ENCODE peak calls at places on chromosome 6, in four cellular contexts. O is K562, V is GM12878, I is HCT116. Z is an unnamed sample.

GRCh38 chr6:81265106-81265505 is 487.4 kb downstream of the TENT5A start:
- DNase-seq in I (no peak), O (no peak), V (no peak), Z (no peak)

GRCh38 chr6:15901141-15902115 is 227.5 kb upstream of the MYLIP start:
- DNase-seq in I (no peak), O (peak), V (peak), Z (no peak)

GRCh38 chr6:133637874-133638273 is 251.0 kb upstream of the TCF21 start:
- DNase-seq in O (no peak), V (no peak), I (no peak), Z (no peak)

GRCh38 chr6:38353310-38354032 is 286.3 kb downstream of the BTBD9 start:
- DNase-seq in V (no peak), I (no peak), O (no peak), Z (no peak)

GRCh38 chr6:52063584-52064400 is 23.6 kb downstream of the PKHD1 start:
- DNase-seq in I (peak), O (peak), V (peak), Z (no peak)

GRCh38 chr6:21309791-21310190 is 283.8 kb upstream of the SOX4 start:
- DNase-seq in O (no peak), V (no peak), I (no peak), Z (no peak)

GRCh38 chr6:127119361-127120108 is 1.1 kb downstream of the RSPO3 start:
- DNase-seq in V (no peak), I (no peak), O (no peak), Z (peak)

GRCh38 chr6:113647158-113647889 is 209.8 kb upstream of the MARCKS start:
- DNase-seq in I (no peak), O (no peak), V (no peak), Z (no peak)

GRCh38 chr6:134802426-134803058 is 147.4 kb downstream of the ALDH8A1 start:
- DNase-seq in V (no peak), I (no peak), O (no peak), Z (no peak)

GRCh38 chr6:149268768-149269167 is 48.7 kb upstream of the TAB2 start:
- DNase-seq in V (no peak), I (no peak), O (no peak), Z (no peak)

GRCh38 chr6:47681201-47681990 is 17.0 kb upstream of the ADGRF4 start:
- DNase-seq in V (no peak), O (no peak), I (no peak), Z (no peak)

GRCh38 chr6:156659317-156660198 is 117.6 kb upstream of the ARID1B start:
- DNase-seq in V (no peak), O (no peak), I (no peak), Z (no peak)

GRCh38 chr6:30560930-30561329 is 3.8 kb downstream of the PRR3 start:
- DNase-seq in V (no peak), I (no peak), O (no peak), Z (no peak)

GRCh38 chr6:146917979-146918378 is 286.2 kb upstream of the STXBP5 start:
- DNase-seq in I (no peak), V (no peak), O (peak), Z (no peak)

GRCh38 chr6:27864906-27865883 is 47.0 kb downstream of the OR2B2 start:
- DNase-seq in I (no peak), V (peak), O (peak), Z (peak)

GRCh38 chr6:164097557-164098398 is 683.3 kb downstream of the QKI start:
- DNase-seq in I (no peak), V (no peak), O (no peak), Z (no peak)

GRCh38 chr6:113774122-113774835 is 82.9 kb upstream of the MARCKS start:
- DNase-seq in V (no peak), I (peak), O (no peak), Z (no peak)

GRCh38 chr6:14903176-14904088 is 342.4 kb upstream of the JARID2 start:
- DNase-seq in O (no peak), V (no peak), I (no peak), Z (no peak)

GRCh38 chr6:101640131-101640530 is 246.6 kb downstream of the GRIK2 start:
- DNase-seq in O (no peak), V (no peak), I (no peak), Z (no peak)

GRCh38 chr6:132490024-132490423 is 22.9 kb downstream of the STX7 start:
- DNase-seq in O (no peak), I (no peak), V (no peak), Z (no peak)

GRCh38 chr6:15691250-15691869 is 28.5 kb upstream of the DTNBP1 start:
- DNase-seq in I (peak), V (peak), O (peak), Z (peak)

GRCh38 chr6:23980965-23981364 is 145.1 kb upstream of the NRSN1 start:
- DNase-seq in O (no peak), V (no peak), I (no peak), Z (no peak)

GRCh38 chr6:104789770-104790190 is 69.9 kb downstream of the HACE1 start:
- DNase-seq in O (peak), I (peak), V (no peak), Z (no peak)

GRCh38 chr6:116779569-116780164 is 14.1 kb upstream of the FAM162B start:
- DNase-seq in O (peak), I (peak), V (no peak), Z (peak)

GRCh38 chr6:9647599-9647998 is 767.3 kb downstream of the TFAP2A start:
- DNase-seq in V (no peak), I (no peak), O (no peak), Z (no peak)

GRCh38 chr6:170253910-170254269 is 37.0 kb downstream of the DLL1 start:
- DNase-seq in O (no peak), V (no peak), I (no peak), Z (no peak)

GRCh38 chr6:3755637-3756515 is 4.4 kb upstream of the PXDC1 start:
- DNase-seq in O (no peak), I (no peak), V (no peak), Z (no peak)

GRCh38 chr6:5718231-5718947 is 288.3 kb downstream of the NRN1 start:
- DNase-seq in O (no peak), I (no peak), V (no peak), Z (no peak)

GRCh38 chr6:16625319-16626240 is 135.7 kb downstream of the ATXN1 start:
- DNase-seq in I (no peak), O (no peak), V (no peak), Z (no peak)

GRCh38 chr6:125300992-125301434 is 754 bp downstream of the HDDC2 start:
- DNase-seq in O (no peak), I (no peak), V (no peak), Z (no peak)

GRCh38 chr6:32439708-32440214 is at the start of gene HLA-DRA:
- DNase-seq in V (peak), O (peak), I (peak), Z (peak)

GRCh38 chr6:99353126-99353525 is 3.7 kb upstream of the FAXC start:
- DNase-seq in V (no peak), I (no peak), O (no peak), Z (no peak)

GRCh38 chr6:47729457-47729856 is 31.1 kb downstream of the ADGRF4 start:
- DNase-seq in I (no peak), V (no peak), O (no peak), Z (no peak)

GRCh38 chr6:16222826-16223225 is 15.6 kb upstream of the GMPR start:
- DNase-seq in V (no peak), I (no peak), O (no peak), Z (no peak)

GRCh38 chr6:4543596-4543995 is 232.6 kb upstream of the CDYL start:
- DNase-seq in O (no peak), V (no peak), I (no peak), Z (no peak)

GRCh38 chr6:123681957-123682462 is 45.3 kb upstream of the TRDN start:
- DNase-seq in I (no peak), V (no peak), O (no peak), Z (no peak)

GRCh38 chr6:31723980-31724691 is 963 bp downstream of the MPIG6B start:
- DNase-seq in O (no peak), I (no peak), V (no peak), Z (no peak)

GRCh38 chr6:163872335-163872734 is 457.8 kb downstream of the QKI start:
- DNase-seq in I (no peak), V (no peak), O (no peak), Z (no peak)

GRCh38 chr6:107075951-107076381 is 39.3 kb downstream of the BEND3 start:
- DNase-seq in V (no peak), I (no peak), O (no peak), Z (no peak)
- TF ChIP-seq MAX in V (no peak), I (no peak), O (no peak), Z (no peak)

DNA sequence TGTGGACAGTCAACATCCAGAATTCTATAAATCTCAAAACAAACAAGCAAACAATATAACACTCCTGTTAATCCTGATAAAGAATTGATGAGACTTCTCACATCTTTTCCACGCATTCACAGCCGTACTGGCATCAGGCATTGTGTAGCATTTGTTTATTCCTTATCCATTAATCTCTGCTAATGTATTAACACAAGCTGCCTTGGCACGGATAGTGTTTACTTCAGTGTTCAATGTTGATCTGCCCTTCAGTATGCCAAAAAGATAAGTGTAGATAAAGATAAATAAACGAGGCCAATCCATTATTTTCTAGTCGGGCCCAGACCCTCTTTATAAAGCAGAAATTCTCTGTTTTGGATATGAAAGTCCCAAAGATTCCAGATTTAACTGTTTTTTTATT is 16.1 kb downstream of the UFL1 start:
- DNase-seq in V (no peak), I (no peak), O (no peak), Z (no peak)
- TF ChIP-seq EGR1 in V (no peak), I (no peak), O (no peak), Z (no peak)

DNA sequence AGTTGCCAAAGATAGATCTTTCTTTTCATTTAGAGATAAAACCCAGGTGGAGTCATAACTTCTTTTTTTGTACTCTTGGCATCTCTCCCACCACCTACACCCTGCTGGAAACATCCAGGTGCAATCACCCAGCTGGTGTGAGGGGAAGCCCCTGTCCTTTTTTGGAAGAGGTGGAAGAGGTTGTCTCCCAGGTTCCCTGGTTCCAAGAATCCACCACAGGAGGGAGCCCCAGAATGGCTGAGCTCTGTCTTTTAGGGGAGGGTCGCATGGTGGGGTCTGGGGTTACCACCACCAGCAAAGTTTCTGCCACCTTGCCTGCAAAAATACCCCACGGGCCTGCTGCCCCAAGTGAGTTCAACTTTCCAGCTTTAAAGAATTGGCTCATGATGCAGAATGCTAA is 10.8 kb downstream of the SMOC2 start:
- DNase-seq in I (no peak), O (no peak), V (no peak), Z (no peak)
- TF ChIP-seq ZNF274 in I (no peak), O (no peak), V (no peak), Z (no peak)

GRCh38 chr6:138464085-138464484 is 35.2 kb downstream of the NHSL1 start:
- DNase-seq in O (no peak), I (no peak), V (no peak), Z (no peak)

GRCh38 chr6:138468320-138469015 is 30.8 kb downstream of the NHSL1 start:
- DNase-seq in V (no peak), I (peak), O (no peak), Z (no peak)

GRCh38 chr6:138465007-138465645 is 34.2 kb downstream of the NHSL1 start:
- DNase-seq in O (no peak), V (no peak), I (peak), Z (no peak)

GRCh38 chr6:138473144-138473543 is 26.1 kb downstream of the NHSL1 start:
- DNase-seq in I (no peak), V (no peak), O (no peak), Z (no peak)

GRCh38 chr6:138467901-138468300 is 31.4 kb downstream of the NHSL1 start:
- DNase-seq in O (no peak), I (no peak), V (no peak), Z (no peak)
- TF ChIP-seq MAX in O (no peak), I (no peak), V (no peak), Z (no peak)

DNA sequence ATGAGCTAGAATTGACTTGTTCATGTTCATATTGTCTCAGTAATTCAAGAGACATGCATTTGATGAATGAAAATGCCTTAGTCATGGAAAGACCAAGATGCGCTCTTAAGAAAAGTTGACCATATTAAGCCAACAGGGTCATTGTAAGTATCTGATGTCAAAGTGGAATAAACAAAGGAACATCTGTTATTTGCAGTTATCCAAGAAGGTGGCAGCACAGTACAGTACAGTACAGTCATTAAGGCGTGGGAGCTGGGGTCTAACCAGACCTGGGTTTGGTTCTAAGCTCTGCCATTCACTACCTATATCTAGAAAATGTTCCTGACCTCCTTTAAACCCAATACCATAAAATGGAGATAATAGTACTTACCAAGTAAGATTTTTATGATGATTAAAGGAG is 178.1 kb downstream of the BACH2 start:
- DNase-seq in V (no peak), O (no peak), I (no peak), Z (no peak)
- TF ChIP-seq EGR1 in V (no peak), O (no peak), I (no peak), Z (no peak)